ENCODE peak calls at places on chromosomes 4 and X, in five cellular contexts. P is tibial nerve, W is suprapubic skin, L is ovary, M is SK-N-SH. Z is an unnamed sample.

GRCh38 chr4:38109896-38110295 is 149.7 kb downstream of the PTTG2 start:
- DNase-seq in P (no peak), W (no peak), L (no peak), M (no peak), Z (no peak)

GRCh38 chr4:142660728-142661127 is 185.4 kb downstream of the INPP4B start:
- DNase-seq in P (no peak), W (no peak), L (no peak), M (no peak), Z (no peak)

GRCh38 chr4:98611649-98612317 is 46.6 kb downstream of the TSPAN5 start:
- DNase-seq in P (no peak), W (no peak), L (no peak), M (no peak), Z (no peak)

GRCh38 chr4:141179474-141180026 is 41.1 kb upstream of the ZNF330 start:
- DNase-seq in P (no peak), W (no peak), L (no peak), M (peak), Z (no peak)

GRCh38 chr4:77308843-77309242 is 151.8 kb downstream of the CCNG2 start:
- DNase-seq in P (no peak), W (no peak), L (no peak), M (peak), Z (no peak)

GRCh38 chr4:7135389-7135746 is 57.0 kb upstream of the SORCS2 start:
- DNase-seq in P (peak), W (no peak), L (no peak), M (no peak), Z (peak)

GRCh38 chr4:3045500-3045850 is 28.9 kb downstream of the HTT-AS start:
- DNase-seq in P (peak), W (no peak), L (no peak), M (no peak), Z (no peak)

GRCh38 chr4:1647432-1647831 is 36.7 kb downstream of the FAM53A start:
- DNase-seq in P (no peak), W (no peak), L (no peak), M (no peak), Z (no peak)

DNA sequence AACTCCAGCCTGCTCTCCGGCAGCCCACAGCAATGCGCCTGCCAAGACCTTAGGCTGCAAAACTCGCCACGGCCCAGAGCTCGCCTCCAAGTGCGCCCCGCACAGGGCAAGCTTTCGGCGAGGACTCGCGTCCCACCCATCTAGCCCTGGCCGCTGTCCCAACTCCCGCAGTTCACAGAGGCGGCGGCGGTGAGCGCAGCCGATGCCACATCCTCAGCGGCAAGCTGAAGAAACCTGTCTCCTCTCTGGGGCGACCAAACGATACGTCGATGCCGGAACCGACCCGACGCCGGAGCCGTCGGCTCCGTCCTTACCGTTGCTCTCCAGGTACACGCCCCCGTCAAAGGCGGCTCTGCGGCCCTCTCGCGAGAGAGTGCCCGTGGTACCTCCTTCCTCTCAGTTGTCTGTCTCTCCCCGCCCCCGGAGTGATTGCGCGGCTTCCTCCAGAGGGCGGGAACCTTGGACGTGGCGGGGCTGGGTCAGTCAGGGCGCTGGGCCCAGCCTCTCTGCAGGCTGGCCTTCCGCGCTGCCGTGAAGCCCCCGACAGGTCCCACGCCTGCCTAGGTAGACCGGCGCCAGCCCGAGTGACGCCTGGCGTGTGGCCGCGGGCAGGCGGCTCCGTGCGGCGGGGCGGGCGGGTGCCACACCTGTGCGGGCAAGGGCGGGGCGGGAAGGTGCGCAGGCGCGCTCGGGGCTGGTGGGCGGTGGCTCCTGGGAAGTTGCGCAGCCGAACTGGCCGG is 380 bp upstream of the RAB33B start:
- DNase-seq in P (peak), W (peak), L (peak), M (peak), Z (peak)
- TF ChIP-seq EP300 in P (peak), W (no peak), L (no peak), M (no peak), Z (no peak)

DNA sequence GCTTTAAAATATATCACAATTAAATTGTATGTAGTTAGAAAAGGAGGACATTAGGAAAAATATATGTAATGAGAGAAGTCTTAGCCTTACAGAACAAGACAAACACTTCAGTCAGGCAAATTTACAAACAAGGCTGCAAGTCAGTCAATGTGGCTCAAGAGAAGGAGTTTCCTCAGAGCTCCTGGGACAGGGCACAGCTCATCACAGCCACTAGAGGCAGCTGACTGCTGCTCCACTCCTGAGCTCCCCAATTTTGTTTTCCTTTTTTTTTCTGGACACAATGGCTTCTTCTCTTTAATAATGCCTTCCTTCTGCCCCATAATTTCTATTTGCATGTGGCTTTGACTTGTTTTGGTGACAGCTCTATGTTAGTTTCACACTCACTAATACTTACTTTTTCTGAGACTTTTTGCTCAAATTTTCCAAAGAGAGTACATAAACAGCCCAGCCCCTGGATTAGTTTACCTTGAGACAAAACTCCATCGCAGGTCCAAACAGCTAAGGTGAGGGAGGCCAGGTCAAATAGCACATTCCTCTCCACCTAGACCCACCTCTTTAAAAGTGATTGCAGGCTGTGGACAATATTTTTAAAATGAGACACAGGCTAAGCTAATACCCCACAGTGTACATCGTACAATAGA is 850.4 kb upstream of the FRG1 start:
- DNase-seq in P (no peak), W (no peak), L (no peak), M (peak), Z (no peak)
- TF ChIP-seq CTCF in P (peak), W (peak), L (no peak), M (peak), Z (no peak)

DNA sequence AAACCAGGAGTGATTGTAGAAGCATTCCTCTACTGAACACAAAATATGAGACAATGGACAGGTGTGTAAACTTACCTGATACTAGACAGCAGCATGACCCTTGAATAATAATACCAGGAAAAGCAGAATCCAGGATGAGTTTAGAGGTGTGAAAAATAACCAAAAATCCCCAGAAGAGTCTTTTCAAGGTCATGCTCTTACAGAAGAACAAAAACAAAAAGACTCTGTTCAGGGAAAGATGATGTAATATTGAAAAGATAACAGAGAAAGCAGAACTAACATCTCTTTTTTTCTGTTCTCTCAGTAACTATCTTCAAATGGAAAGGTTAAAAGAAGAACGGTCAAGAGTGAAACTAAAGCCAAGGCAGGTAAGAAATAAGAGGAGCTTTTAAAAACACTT is 14.0 kb upstream of the ARHGAP10 start:
- DNase-seq in P (no peak), W (no peak), L (no peak), M (no peak), Z (no peak)
- TF ChIP-seq EP300 in P (no peak), W (no peak), L (no peak), M (no peak), Z (no peak)

DNA sequence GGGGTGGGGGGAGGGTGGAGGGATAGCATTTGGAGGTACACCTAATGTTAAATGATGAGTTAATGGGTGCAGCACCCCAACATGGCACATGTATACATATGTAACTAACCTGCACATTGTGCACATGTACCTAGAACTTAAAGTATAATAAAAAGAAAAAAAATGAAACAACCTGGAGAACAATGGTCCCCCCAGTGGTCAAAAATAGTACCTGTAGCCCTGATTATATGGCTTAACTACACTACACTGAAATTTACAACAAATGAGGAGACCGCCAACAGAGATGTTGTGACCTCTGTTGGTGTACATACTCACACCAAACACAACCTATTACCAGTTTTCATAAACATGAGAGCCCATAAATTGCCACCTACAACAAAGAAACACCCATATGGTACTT is 7.3 kb upstream of the MAGEE1 start:
- DNase-seq in P (no peak), W (no peak), L (no peak), M (no peak), Z (no peak)
- TF ChIP-seq CTCF in P (no peak), W (no peak), L (no peak), M (peak), Z (no peak)

GRCh38 chr4:94517492-94517891 is 65.8 kb downstream of the PDLIM5 start:
- DNase-seq in P (no peak), W (no peak), L (no peak), M (no peak), Z (no peak)

GRCh38 chr4:94516999-94517398 is 65.3 kb downstream of the PDLIM5 start:
- DNase-seq in P (no peak), W (no peak), L (no peak), M (no peak), Z (no peak)

GRCh38 chr4:94519019-94519418 is 67.3 kb downstream of the PDLIM5 start:
- DNase-seq in P (no peak), W (no peak), L (no peak), M (no peak), Z (no peak)

GRCh38 chr4:94515365-94515764 is 63.6 kb downstream of the PDLIM5 start:
- DNase-seq in P (no peak), W (no peak), L (no peak), M (no peak), Z (no peak)

GRCh38 chr4:94516067-94516466 is 64.3 kb downstream of the PDLIM5 start:
- DNase-seq in P (no peak), W (no peak), L (no peak), M (no peak), Z (no peak)
- TF ChIP-seq EP300 in P (no peak), W (no peak), L (no peak), M (no peak), Z (no peak)

GRCh38 chrX:119389214-119389613 is 9.9 kb upstream of the SLC25A43 start:
- DNase-seq in P (no peak), W (no peak), L (no peak), M (no peak), Z (no peak)

GRCh38 chrX:119393144-119393543 is 6.0 kb upstream of the SLC25A43 start:
- DNase-seq in P (no peak), W (no peak), L (no peak), M (no peak), Z (no peak)

GRCh38 chrX:119389854-119390501 is 9.2 kb upstream of the SLC25A43 start:
- DNase-seq in P (no peak), W (no peak), L (no peak), M (no peak), Z (no peak)

DNA sequence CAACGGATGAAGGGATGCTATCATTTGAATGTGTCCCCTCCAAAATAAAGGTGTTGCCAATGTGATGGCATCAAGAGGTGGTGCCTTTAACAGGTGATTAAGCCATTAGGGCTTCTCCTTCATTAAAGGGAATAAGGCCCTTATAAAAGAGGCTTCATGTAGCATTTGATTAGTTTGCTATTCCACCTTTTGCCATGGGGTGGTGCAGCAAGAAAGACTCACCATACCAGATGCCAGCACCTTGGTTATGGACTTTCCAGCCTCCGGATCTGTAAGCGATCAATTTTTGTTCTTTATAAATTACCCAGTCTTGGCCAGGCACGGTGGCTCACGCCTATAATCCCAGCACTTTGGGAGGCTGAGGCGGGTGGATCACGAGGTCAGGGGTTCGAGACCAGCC is 7.9 kb upstream of the SLC25A43 start:
- DNase-seq in P (no peak), W (no peak), L (no peak), M (peak), Z (no peak)
- TF ChIP-seq CTCF in P (peak), W (peak), L (no peak), M (peak), Z (no peak)

GRCh38 chr4:185211035-185211434 is 1.6 kb downstream of the SNX25 start:
- DNase-seq in P (no peak), W (no peak), L (no peak), M (no peak), Z (no peak)

GRCh38 chr4:185210102-185210981 is 944 bp downstream of the SNX25 start:
- DNase-seq in P (no peak), W (peak), L (peak), M (peak), Z (peak)

GRCh38 chr4:185212566-185212965 is 3.2 kb downstream of the SNX25 start:
- DNase-seq in P (no peak), W (no peak), L (no peak), M (no peak), Z (no peak)

GRCh38 chr4:185211641-185212040 is 2.2 kb downstream of the SNX25 start:
- DNase-seq in P (no peak), W (no peak), L (no peak), M (no peak), Z (no peak)

GRCh38 chr4:185209031-185209851 is at the start of gene SNX25:
- DNase-seq in P (peak), W (peak), L (peak), M (peak), Z (peak)
- TF ChIP-seq EP300 in P (peak), W (no peak), L (no peak), M (no peak), Z (no peak)

GRCh38 chr4:80619070-80619674 is 283.6 kb downstream of the CFAP299 start:
- DNase-seq in P (no peak), W (no peak), L (no peak), M (no peak), Z (no peak)
- TF ChIP-seq CTCF in P (no peak), W (no peak), L (no peak), M (peak), Z (no peak)

Z was measured in upper lobe of left lung.